ENCODE peak calls at places on chromosomes 6 and 20, in eight cellular contexts. D, A, N, I, B, V, J and G are unnamed samples.
A peak's percentile ranks its signal among the peaks of the same experiment; 100 is the strongest.

GRCh38 chr6:2505624-2506023 is 245.1 kb downstream of the MYLK4 start:
- DNase-seq in D (no peak), A (no peak), N (peak; percentile 9), I (no peak), B (peak; percentile 38), V (peak; percentile 80), J (no peak), G (no peak)

GRCh38 chr20:62507323-62507722 is 31.5 kb upstream of the GATA5 start:
- DNase-seq in D (no peak), A (no peak), N (no peak), I (no peak), B (no peak), V (no peak), J (no peak), G (no peak)

GRCh38 chr6:50958148-50958547 is 139.5 kb downstream of the TFAP2B start:
- DNase-seq in D (no peak), A (no peak), N (no peak), I (no peak), B (no peak), V (no peak), J (no peak), G (no peak)

GRCh38 chr20:45038747-45039469 is 62.0 kb downstream of the KCNS1 start:
- DNase-seq in D (no peak), A (no peak), N (no peak), I (no peak), B (no peak), V (no peak), J (no peak), G (no peak)

GRCh38 chr6:13488015-13488895 is 855 bp upstream of the GFOD1 start:
- DNase-seq in D (peak; percentile 61), A (peak; percentile 59), N (peak; percentile 11), I (no peak), B (no peak), V (peak; percentile 63), J (peak; percentile 89), G (no peak)

GRCh38 chr6:25369450-25370086 is 90.4 kb downstream of the CARMIL1 start:
- DNase-seq in D (no peak), A (no peak), N (no peak), I (no peak), B (no peak), V (no peak), J (no peak), G (no peak)

GRCh38 chr20:46709459-46710148 is at the start of gene SLC2A10:
- DNase-seq in D (peak; percentile 58), A (peak; percentile 71), N (peak; percentile 65), I (no peak), B (peak; percentile 60), V (peak; percentile 66), J (no peak), G (no peak)

GRCh38 chr20:6665161-6665560 is 102.3 kb upstream of the BMP2 start:
- DNase-seq in D (no peak), A (no peak), N (no peak), I (no peak), B (no peak), V (no peak), J (no peak), G (no peak)

GRCh38 chr6:37607949-37608348 is 89.7 kb downstream of the MDGA1 start:
- DNase-seq in D (no peak), A (no peak), N (no peak), I (no peak), B (peak; percentile 42), V (no peak), J (no peak), G (no peak)

GRCh38 chr6:25882066-25882496 is 8.0 kb upstream of the SLC17A3 start:
- DNase-seq in D (peak; percentile 22), A (peak; percentile 11), N (no peak), I (no peak), B (no peak), V (peak; percentile 89), J (peak; percentile 79), G (no peak)

GRCh38 chr6:117783280-117783679 is 108.0 kb downstream of the NUS1 start:
- DNase-seq in D (no peak), A (no peak), N (no peak), I (no peak), B (no peak), V (no peak), J (no peak), G (no peak)

GRCh38 chr6:81814365-81815109 is 62.1 kb upstream of the TENT5A start:
- DNase-seq in D (no peak), A (no peak), N (no peak), I (no peak), B (peak; percentile 51), V (no peak), J (no peak), G (no peak)

GRCh38 chr6:87154641-87155271 is 609 bp upstream of the ZNF292 start:
- DNase-seq in D (peak; percentile 82), A (no peak), N (no peak), I (peak; percentile 34), B (peak; percentile 59), V (no peak), J (no peak), G (no peak)

GRCh38 chr6:87152528-87152950 is 2.8 kb upstream of the ZNF292 start:
- DNase-seq in D (no peak), A (no peak), N (peak; percentile 6), I (no peak), B (no peak), V (no peak), J (no peak), G (no peak)

GRCh38 chr6:87151786-87152527 is 3.4 kb upstream of the ZNF292 start:
- DNase-seq in D (peak; percentile 73), A (peak; percentile 66), N (peak; percentile 57), I (no peak), B (peak; percentile 12), V (peak; percentile 67), J (peak; percentile 95), G (no peak)

GRCh38 chr6:87155920-87156600 is 695 bp downstream of the ZNF292 start:
- DNase-seq in D (peak; percentile 47), A (no peak), N (peak; percentile 70), I (no peak), B (peak; percentile 19), V (peak; percentile 72), J (peak; percentile 89), G (no peak)

GRCh38 chr6:87155272-87155919 is at the start of gene ZNF292:
- DNase-seq in D (peak; percentile 94), A (peak; percentile 94), N (peak; percentile 90), I (peak; percentile 79), B (peak; percentile 93), V (peak; percentile 95), J (peak; percentile 100), G (peak; percentile 92)
- TF ChIP-seq CTCF in D (no peak), A (no peak), N (no peak), I (no peak), B (no peak), V (no peak), J (no peak), G (no peak)

DNA sequence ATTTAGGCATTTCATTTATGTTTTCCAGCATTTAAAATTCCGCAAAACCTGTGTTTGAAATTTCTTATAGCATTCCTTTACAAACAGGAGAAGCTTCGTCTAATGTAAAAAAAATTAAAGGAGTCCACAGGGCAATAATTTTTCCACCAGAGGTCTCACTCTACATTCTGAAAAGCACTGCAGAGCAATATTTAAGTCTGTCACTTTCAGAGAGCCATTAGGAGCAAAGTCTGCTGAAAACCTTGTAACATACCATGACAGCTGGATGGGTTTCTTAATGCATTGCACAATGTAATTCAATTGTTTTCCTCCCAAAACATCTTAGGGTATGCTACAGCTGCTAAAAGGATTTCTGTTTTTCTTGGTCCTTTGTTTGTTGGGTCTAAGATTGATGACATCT is 18.0 kb downstream of the BAG2 start:
- DNase-seq in D (no peak), A (no peak), N (no peak), I (no peak), B (peak; percentile 45), V (no peak), J (no peak), G (no peak)
- TF ChIP-seq CTCF in D (peak; percentile 8), A (peak; percentile 41), N (peak; percentile 52), I (no peak), B (peak; percentile 64), V (no peak), J (no peak), G (peak; percentile 48)

DNA sequence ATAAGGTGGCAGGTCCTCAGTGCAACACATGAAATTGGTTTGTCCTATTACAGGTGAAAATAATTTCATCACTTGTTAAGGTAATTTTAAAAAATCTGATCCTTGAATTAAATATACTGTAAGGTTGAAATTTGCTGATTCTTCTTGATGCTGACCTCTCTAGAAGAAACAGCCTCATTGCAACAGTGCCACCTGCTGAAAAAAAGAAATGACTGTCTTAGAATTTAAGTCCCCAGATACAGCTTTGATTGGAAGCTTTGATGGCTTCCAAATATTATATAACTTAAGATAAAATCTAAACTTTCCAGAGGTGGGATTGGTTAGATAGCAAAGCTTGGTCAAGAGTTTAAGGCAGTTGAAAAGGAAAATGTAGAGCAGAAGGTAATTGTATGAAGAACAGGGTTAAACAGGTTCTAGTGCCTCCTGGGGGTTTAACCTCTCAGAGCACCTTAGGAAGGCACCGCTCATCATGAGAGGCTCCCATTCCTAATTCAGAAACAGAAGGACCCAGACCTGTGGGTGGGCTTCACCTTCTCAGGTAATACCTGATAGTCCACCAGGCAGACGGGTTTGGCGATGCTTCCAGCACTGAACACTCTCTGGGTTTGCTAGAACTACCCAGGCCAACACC is 401.0 kb downstream of the PAX1 start:
- DNase-seq in D (no peak), A (no peak), N (no peak), I (no peak), B (peak; percentile 61), V (no peak), J (no peak), G (no peak)
- TF ChIP-seq CTCF in D (no peak), A (peak; percentile 44), N (peak; percentile 74), I (no peak), B (peak; percentile 76), V (no peak), J (no peak), G (peak; percentile 29)

GRCh38 chr20:34578040-34578439 is 19.5 kb downstream of the MAP1LC3A start:
- DNase-seq in D (no peak), A (no peak), N (no peak), I (no peak), B (no peak), V (no peak), J (no peak), G (no peak)

GRCh38 chr20:34580588-34580940 is 22.0 kb downstream of the MAP1LC3A start:
- DNase-seq in D (no peak), A (no peak), N (no peak), I (no peak), B (no peak), V (no peak), J (no peak), G (no peak)

GRCh38 chr20:34579936-34580587 is 21.5 kb downstream of the MAP1LC3A start:
- DNase-seq in D (peak; percentile 43), A (no peak), N (no peak), I (no peak), B (peak; percentile 57), V (no peak), J (no peak), G (no peak)

GRCh38 chr20:34578521-34579147 is 20.1 kb downstream of the MAP1LC3A start:
- DNase-seq in D (no peak), A (no peak), N (no peak), I (no peak), B (no peak), V (no peak), J (no peak), G (no peak)

DNA sequence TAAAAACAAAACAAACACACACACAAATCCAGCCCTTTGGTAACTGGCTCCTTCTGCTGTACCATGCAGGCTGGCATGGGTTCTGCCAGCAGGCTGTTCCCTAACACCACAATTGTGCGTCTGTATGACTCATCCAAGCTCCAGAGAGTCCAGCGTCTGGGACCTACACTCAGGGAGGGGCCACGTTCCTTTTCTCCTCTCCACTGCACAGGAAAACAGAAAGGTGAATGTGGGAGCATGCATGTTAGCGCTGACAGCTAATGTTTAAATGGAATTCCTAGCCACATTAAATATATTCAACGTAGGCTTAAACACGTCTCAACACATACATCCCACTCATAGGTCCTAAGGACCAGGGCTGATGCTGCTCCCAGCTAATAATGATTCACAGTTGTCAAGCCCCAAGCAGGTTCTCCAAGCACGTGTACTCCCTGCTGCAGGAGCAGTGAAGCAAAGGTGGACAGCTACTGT is 20.7 kb downstream of the MAP1LC3A start:
- DNase-seq in D (no peak), A (peak; percentile 54), N (no peak), I (no peak), B (peak; percentile 93), V (no peak), J (no peak), G (peak; percentile 49)
- TF ChIP-seq CTCF in D (no peak), A (peak; percentile 55), N (peak; percentile 73), I (peak; percentile 73), B (peak; percentile 96), V (no peak), J (no peak), G (peak; percentile 90)